ENCODE peak calls at places on chromosomes 12 and 14, in seven cellular contexts. F is ovary; I is effector memory CD4-positive, alpha-beta T cell; S is fibroblast of lung; N is mucosa of descending colon; E is heart right ventricle; H is transverse colon. T is an unnamed sample. For H3K4me1 and H3K9me3, the result is how much of the 10 kb centered on the place peaks cover.

GRCh38 chr12:131092911-131093901 is 139.5 kb downstream of the ADGRD1 start:
- DNase-seq in S (no peak), I (no peak), H (peak), F (peak), N (peak), E (peak), T (no peak)

GRCh38 chr12:30603129-30603528 is 92.5 kb downstream of the IPO8 start:
- DNase-seq in S (no peak), F (no peak), N (no peak), H (no peak), I (no peak), E (no peak), T (no peak)

GRCh38 chr14:99191663-99192621 is 80.1 kb downstream of the BCL11B start:
- DNase-seq in N (peak), I (peak), S (peak), E (peak), H (peak), F (peak), T (no peak)

GRCh38 chr14:30799933-30800332 is 74.4 kb upstream of the COCH start:
- DNase-seq in N (no peak), E (no peak), H (no peak), I (no peak), F (no peak), S (no peak), T (no peak)

GRCh38 chr12:47687636-47688035 is 18.2 kb downstream of the RPAP3 start:
- DNase-seq in F (no peak), N (no peak), S (no peak), H (no peak), I (no peak), E (no peak), T (no peak)

GRCh38 chr14:71629765-71630502 is 302.3 kb upstream of the RGS6 start:
- DNase-seq in S (no peak), H (no peak), F (no peak), N (no peak), E (no peak), I (no peak), T (peak)

GRCh38 chr14:59344711-59345455 is 120.3 kb downstream of the GPR135 start:
- DNase-seq in H (no peak), S (no peak), F (no peak), I (no peak), E (no peak), N (no peak), T (no peak)

GRCh38 chr12:80282761-80283160 is 161.3 kb upstream of the PTPRQ start:
- DNase-seq in I (no peak), E (no peak), H (no peak), F (no peak), S (peak), N (no peak), T (no peak)

GRCh38 chr12:50184261-50184660 is 17.1 kb upstream of the CERS5 start:
- DNase-seq in H (peak), I (no peak), S (no peak), E (no peak), F (no peak), N (no peak), T (no peak)

GRCh38 chr14:61925732-61926445 is 163.7 kb downstream of the SNAPC1 start:
- DNase-seq in S (peak), I (no peak), N (no peak), F (no peak), E (no peak), H (no peak), T (no peak)

GRCh38 chr12:96501139-96501741 is 11.9 kb downstream of the CFAP54 start:
- DNase-seq in E (peak), F (no peak), H (peak), S (peak), I (peak), N (peak), T (no peak)

GRCh38 chr12:103798586-103798985 is 42.4 kb downstream of the NT5DC3 start:
- DNase-seq in H (no peak), F (no peak), E (no peak), S (no peak), N (no peak), I (no peak), T (no peak)
- H3K4me1 ChIP-seq in H (under half), F (under half), E (under half), S (under half), N (under half), I (under half), T (half or more)

GRCh38 chr12:34345801-34346200 is 323.5 kb downstream of the ALG10 start:
- DNase-seq in H (no peak), N (no peak), E (no peak), I (no peak), F (no peak), S (no peak), T (no peak)
- H3K9me3 ChIP-seq in H (under half), N (half or more), E (under half), I (under half), F (under half), S (under half), T (under half)

GRCh38 chr12:23472329-23472971 is 477.0 kb downstream of the SOX5 start:
- DNase-seq in S (no peak), E (no peak), F (no peak), N (no peak), I (no peak), H (no peak), T (no peak)

GRCh38 chr12:23473071-23473470 is 476.4 kb downstream of the SOX5 start:
- DNase-seq in F (no peak), E (no peak), I (no peak), N (no peak), S (no peak), H (no peak), T (no peak)

DNA sequence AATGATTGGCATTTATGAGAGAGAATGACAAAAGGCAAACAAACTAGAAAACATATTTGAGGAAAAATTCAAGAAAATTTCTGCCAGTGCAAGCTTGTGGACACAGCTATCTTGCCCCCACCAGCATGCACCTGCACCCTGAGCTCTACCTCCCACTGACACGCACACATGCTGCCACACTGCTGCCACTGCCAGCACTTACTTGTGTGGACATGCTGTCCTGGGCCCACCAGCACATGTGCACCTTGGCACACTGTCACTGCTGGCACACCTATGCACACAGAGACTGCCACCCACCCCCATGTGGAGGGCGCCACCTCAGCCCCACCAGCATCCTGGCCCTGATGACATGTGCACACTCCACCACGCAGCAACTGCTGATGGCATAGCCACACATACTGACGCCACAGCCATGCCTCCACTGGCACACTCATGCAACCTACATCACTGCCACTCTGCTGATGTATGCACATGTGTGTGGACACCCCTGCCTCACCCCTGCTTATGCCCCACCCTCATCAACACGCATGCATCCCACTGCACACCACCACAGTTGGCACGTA is 475.0 kb downstream of the SOX5 start:
- DNase-seq in E (no peak), S (no peak), H (no peak), F (no peak), I (no peak), N (no peak), T (no peak)
- H3K4me1 ChIP-seq in E (under half), S (under half), H (under half), F (under half), I (under half), N (under half), T (under half)

DNA sequence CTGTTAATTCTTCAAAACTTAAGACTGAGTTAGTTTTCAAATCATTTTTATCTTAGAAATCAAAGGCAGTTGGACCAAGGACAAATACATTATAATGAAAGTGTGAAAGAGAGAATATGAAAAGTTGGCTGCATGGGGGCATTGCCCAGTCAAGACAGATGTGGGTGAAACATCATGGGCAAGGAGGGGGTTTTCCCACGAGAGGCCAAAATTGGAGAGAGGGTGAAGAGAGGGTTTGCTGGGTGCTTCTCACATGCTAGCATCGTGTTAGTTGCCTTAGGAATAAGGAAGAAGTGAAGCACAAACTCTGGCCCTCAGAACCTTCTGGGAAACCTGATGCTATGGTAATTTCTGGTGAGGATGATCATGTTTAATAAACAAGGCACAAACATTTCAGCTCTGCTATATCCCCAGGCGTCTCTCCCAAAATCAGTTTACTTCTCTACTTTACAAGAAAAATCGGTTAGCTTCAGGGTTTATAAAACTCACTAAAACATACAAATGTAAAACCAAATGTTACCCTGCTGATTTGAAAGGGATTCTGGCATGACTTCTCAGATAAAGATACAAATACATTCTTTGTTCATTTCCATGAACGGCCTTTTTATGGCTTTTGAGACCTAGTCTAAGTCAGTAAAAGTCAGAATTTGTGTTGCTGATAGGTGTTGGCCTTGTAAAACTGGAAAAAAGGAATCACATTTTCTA is 26.6 kb upstream of the CPM start:
- DNase-seq in N (no peak), F (no peak), I (no peak), E (no peak), S (no peak), H (no peak), T (no peak)
- H3K9me3 ChIP-seq in N (under half), F (under half), I (under half), E (under half), S (under half), H (under half), T (under half)

GRCh38 chr12:57096748-57097553 is 8.0 kb downstream of the NAB2 start:
- DNase-seq in H (no peak), F (no peak), E (no peak), I (no peak), N (no peak), S (no peak), T (no peak)
- H3K4me1 ChIP-seq in H (under half), F (under half), E (under half), I (under half), N (under half), S (under half), T (under half)

DNA sequence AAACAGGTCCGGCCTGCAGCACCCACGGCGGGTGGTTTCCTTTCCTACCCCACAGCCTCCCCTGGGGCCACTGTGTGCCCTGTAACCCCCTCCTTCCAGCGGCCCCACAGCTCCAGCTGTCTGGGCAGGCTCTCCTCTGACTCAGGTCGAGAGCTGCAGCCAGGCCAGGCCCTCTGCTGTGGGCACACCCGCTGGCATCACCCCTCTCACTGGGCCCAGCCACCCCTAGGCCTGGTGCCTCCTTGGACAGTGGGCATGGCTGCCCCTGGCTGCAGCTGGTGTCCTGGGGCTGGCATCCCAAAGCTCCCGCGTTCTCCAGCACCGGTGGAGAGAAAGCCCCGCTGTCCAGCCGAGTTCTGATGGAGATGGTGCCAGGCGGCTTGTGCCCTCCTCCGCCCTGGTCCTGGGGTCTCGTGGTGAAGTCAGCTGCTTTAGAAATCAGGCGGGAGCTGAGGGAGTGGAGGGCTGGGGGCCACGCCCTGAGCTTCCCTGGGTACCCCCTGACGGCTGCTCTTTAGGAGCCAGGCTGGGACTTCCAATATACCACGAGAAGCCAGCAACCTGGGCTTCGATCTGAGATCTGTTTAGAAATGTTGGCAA is 114.9 kb downstream of the KIF26A start:
- DNase-seq in S (no peak), I (no peak), H (no peak), E (peak), F (no peak), N (no peak), T (no peak)
- H3K9me3 ChIP-seq in S (under half), I (under half), H (under half), E (under half), F (under half), N (under half), T (under half)

DNA sequence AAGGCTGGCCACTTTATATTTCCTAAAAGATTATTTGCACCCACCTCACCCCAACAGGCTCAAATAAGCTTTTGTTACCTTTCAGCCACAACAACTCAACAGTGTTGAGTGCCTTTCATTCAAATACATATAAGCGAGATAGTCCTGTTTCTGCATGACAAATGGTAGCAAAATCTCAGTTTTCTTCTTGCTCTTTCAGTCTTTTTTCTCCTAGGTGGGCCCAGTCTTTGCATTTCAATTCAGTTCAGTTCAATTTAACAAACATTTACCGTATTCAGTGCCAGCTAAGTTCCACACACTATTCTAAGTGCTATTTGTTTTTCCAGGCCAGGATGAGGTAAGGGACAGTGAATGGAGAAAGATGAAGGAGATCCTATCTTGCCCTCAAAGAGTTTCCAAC is 25.9 kb upstream of the BMP4 start:
- DNase-seq in E (no peak), H (no peak), F (no peak), N (no peak), S (no peak), I (no peak), T (no peak)
- H3K4me1 ChIP-seq in E (under half), H (under half), F (under half), N (under half), S (under half), I (under half), T (under half)

T was measured in esophagus muscularis mucosa.